ENCODE peak calls at places on chromosomes 16 and 17, in five cellular contexts. J, E, R, M and A are unnamed samples.
A peak's percentile ranks its signal among the peaks of the same experiment; 100 is the strongest.

GRCh38 chr17:332558-333322 is 19.9 kb downstream of the RPH3AL start:
- DNase-seq in J (no peak), E (no peak), R (no peak), M (no peak), A (no peak)

GRCh38 chr16:70753228-70753627 is 47.7 kb downstream of the VAC14 start:
- DNase-seq in J (no peak), E (no peak), R (no peak), M (no peak), A (no peak)

GRCh38 chr17:37278247-37278894 is 97.4 kb upstream of the C17orf78 start:
- DNase-seq in J (no peak), E (no peak), R (no peak), M (no peak), A (no peak)

GRCh38 chr17:82213251-82214011 is 789 bp upstream of the CCDC57 start:
- DNase-seq in J (no peak), E (peak; percentile 61), R (peak; percentile 73), M (peak; percentile 59), A (peak; percentile 84)

GRCh38 chr17:65109990-65110680 is 27.0 kb upstream of the RGS9 start:
- DNase-seq in J (no peak), E (no peak), R (no peak), M (no peak), A (no peak)

GRCh38 chr17:76395980-76396379 is 11.6 kb downstream of the SPHK1 start:
- DNase-seq in J (no peak), E (no peak), R (no peak), M (no peak), A (no peak)

GRCh38 chr16:86494565-86495356 is 15.6 kb upstream of the FOXF1 start:
- DNase-seq in J (no peak), E (no peak), R (peak; percentile 61), M (no peak), A (no peak)

GRCh38 chr16:16009396-16009795 is 60.0 kb downstream of the ABCC1 start:
- DNase-seq in J (no peak), E (no peak), R (no peak), M (no peak), A (no peak)

GRCh38 chr17:2828396-2829038 is 32.3 kb downstream of the RAP1GAP2 start:
- DNase-seq in J (no peak), E (peak; percentile 78), R (peak; percentile 99), M (peak; percentile 52), A (peak; percentile 82)

GRCh38 chr17:65020284-65020683 is 36.3 kb downstream of the GNA13 start:
- DNase-seq in J (no peak), E (no peak), R (no peak), M (no peak), A (no peak)

DNA sequence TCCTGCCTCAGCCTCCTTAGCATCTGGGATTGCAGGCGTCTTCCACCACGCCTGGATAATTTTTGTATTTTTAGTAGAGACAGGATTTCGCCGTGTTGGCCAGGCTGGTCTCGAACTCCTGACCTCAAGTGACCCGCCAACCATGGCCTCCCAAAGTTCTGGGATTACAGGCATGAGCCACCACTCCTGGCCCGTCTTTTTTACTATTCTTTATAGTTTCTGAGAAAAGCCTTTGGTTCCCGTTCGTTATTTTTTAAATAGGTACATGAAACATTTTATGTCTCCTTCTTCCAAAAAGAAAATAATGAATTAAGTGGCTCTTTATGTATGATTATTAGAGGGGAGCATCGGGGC is 570 bp upstream of the BCO1 start:
- DNase-seq in J (no peak), E (no peak), R (no peak), M (no peak), A (no peak)
- H3K4me3 ChIP-seq in J (no peak overlapping the region), E (no peak overlapping the region), R (no peak overlapping the region), M (peak overlapping the region; percentile 69), A (peak overlapping the region; percentile 53)

GRCh38 chr17:18038861-18039534 is at the start of the genes ATPAF2 and GID4:
- DNase-seq in J (peak; percentile 95), E (peak; percentile 96), R (peak; percentile 99), M (peak; percentile 96), A (peak; percentile 100)

GRCh38 chr17:18041776-18042175 is 2.6 kb downstream of the GID4 start:
- DNase-seq in J (no peak), E (no peak), R (no peak), M (no peak), A (peak; percentile 25)

GRCh38 chr17:18038149-18038850 is 668 bp downstream of the ATPAF2 start:
- DNase-seq in J (no peak), E (no peak), R (no peak), M (no peak), A (no peak)

GRCh38 chr17:18040287-18040858 is 1.2 kb downstream of the GID4 start:
- DNase-seq in J (no peak), E (peak; percentile 30), R (peak; percentile 50), M (no peak), A (no peak)

DNA sequence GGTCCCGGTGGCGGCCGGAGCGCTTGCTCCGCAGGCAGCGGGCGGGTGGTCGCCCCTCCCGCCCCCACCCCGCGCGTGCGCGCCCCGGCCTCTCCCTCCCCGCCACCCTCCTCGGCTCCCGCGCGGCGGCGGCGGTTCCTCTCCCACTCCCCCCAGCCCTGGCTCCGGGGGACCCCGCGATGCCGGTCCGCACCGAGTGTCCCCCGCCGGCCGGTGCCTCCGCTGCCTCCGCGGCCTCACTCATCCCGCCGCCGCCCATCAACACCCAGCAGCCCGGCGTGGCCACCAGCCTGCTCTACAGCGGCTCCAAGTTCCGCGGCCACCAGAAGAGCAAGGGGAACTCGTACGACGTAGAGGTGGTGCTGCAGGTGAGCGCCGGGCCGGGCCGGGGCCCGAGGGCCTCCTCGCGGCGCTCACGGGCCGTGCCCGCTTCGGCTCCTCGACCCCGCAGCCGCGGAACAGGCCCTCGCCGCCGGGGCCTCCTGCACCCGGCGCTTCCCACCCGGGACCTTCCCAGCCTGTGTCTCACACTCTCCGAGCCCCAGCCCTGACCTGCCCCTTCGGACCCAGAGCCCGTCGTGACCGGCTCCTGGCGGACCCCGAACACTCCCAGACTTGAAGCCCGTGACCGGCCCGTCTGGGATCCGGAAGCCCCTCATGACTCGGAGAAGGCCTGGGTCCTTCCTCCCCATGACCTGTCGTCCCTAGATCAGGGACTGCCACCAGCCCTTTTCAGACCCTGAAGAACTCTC is 503 bp downstream of the GID4 start:
- DNase-seq in J (no peak), E (no peak), R (peak; percentile 56), M (no peak), A (peak; percentile 36)
- TF ChIP-seq KDM1A in J (no peak), E (no peak), R (no peak), M (no peak), A (no peak)

GRCh38 chr17:40071720-40072480 is 9.1 kb downstream of the THRA start:
- DNase-seq in J (no peak), E (no peak), R (no peak), M (peak; percentile 46), A (peak; percentile 91)
- H3K4me3 ChIP-seq in J (no peak overlapping the region), E (no peak overlapping the region), R (no peak overlapping the region), M (peak overlapping the region; percentile 15), A (peak overlapping the region; percentile 30)

DNA sequence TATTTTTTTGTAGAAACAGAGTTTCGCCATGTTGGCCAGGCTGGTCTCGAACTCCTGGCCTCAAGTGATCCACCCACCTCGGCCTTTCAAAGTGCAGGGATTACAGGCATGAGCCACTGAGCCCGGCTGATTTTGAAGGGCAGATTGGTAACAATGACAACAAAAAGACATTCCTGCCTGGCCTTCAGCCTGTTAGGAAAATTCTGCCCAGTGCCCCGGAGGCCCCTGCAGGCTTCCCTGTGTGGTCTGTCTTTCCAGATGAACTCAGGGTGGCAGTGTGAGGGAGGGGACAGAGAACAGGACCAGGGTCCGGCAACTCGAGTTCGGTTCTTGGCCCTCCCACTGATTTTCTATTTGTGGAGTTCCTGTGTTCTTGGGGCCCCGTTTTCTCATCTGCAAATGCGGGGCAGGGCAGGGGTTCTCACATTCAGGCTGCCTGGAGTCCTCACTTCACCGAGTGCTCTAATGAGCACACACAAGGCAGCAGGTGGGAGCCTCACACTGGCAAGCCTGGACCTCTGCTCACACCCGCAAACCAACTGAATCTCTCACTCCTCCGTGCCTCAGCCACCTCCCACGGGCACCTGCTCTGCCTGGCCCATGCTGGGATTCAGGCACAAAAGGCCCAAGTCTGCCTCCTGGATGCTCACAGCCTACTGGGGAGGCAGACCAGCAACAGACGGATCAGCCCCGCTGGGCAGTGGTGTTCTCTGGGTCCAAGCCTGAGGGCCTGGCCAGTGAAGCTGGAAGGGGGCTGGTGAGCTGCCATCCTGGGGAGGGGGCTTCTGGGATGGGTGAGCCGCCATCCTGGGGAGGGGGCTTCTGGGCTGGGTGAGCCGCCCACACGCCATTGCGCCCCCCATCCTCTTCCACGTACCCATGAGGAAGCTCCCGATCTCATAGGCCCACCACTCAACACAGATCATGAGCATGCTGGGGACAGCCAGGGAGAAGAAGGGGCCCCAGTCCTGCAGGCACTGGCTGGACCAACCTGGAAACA is 10.3 kb downstream of the SLC47A2 start:
- DNase-seq in J (no peak), E (no peak), R (peak; percentile 48), M (peak; percentile 45), A (no peak)
- TF ChIP-seq KDM1A in J (no peak), E (no peak), R (no peak), M (no peak), A (no peak)

GRCh38 chr16:50059111-50059510 is 6.7 kb upstream of the HEATR3 start:
- DNase-seq in J (no peak), E (no peak), R (no peak), M (no peak), A (no peak)

GRCh38 chr16:50065241-50065623 is 538 bp upstream of the HEATR3 start:
- DNase-seq in J (no peak), E (no peak), R (no peak), M (no peak), A (no peak)

GRCh38 chr16:50056226-50056625 is 9.5 kb upstream of the HEATR3 start:
- DNase-seq in J (no peak), E (no peak), R (no peak), M (no peak), A (no peak)

GRCh38 chr16:50058091-50058771 is 7.5 kb upstream of the HEATR3 start:
- DNase-seq in J (no peak), E (no peak), R (no peak), M (no peak), A (no peak)

GRCh38 chr16:50059669-50060068 is 6.1 kb upstream of the HEATR3 start:
- DNase-seq in J (no peak), E (no peak), R (no peak), M (no peak), A (no peak)
- H3K4me3 ChIP-seq in J (no peak overlapping the region), E (no peak overlapping the region), R (no peak overlapping the region), M (no peak overlapping the region), A (no peak overlapping the region)

GRCh38 chr16:27341971-27342370 is 28.2 kb downstream of the IL4R start:
- DNase-seq in J (no peak), E (no peak), R (no peak), M (no peak), A (no peak)
- TF ChIP-seq KDM1A in J (no peak), E (no peak), R (no peak), M (no peak), A (no peak)

DNA sequence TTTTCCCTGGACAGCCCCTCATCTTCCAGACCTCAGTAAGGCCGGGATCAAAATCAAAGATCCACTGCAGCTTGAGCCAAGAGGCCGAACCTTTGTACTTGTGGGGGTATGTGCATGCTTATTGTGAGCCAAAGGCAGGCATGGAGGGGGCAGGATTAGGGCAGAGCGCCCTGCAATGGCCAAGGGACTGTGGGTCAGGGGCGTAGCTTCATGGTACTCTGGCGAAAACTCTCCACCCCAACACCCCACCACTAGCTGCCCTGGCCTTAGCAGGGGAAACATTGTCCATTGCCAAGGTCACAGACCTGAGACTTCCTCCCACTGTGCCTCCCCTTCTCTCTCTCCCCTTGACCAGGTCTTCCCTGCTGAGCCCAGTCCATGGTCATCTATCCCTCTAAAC is 90.1 kb downstream of the TMEM132E start:
- DNase-seq in J (no peak), E (no peak), R (no peak), M (no peak), A (no peak)
- H3K4me3 ChIP-seq in J (no peak overlapping the region), E (no peak overlapping the region), R (no peak overlapping the region), M (no peak overlapping the region), A (no peak overlapping the region)